ENCODE peak calls at places on chromosomes 12 and 14, in eight cellular contexts. W, X, Z, G, J, S, M and L are unnamed samples.

GRCh38 chr12:119322324-119322723 is 12.2 kb upstream of the CCDC60 start:
- DNase-seq in W (no peak), X (no peak), Z (no peak), G (no peak), J (no peak), S (no peak), M (no peak), L (no peak)

GRCh38 chr12:110641512-110641911 is 27.6 kb downstream of the TCTN1 start:
- DNase-seq in W (no peak), X (no peak), Z (no peak), G (peak), J (no peak), S (peak), M (no peak), L (peak)

GRCh38 chr12:18696971-18697602 is 40.7 kb downstream of the PLCZ1 start:
- DNase-seq in W (no peak), X (peak), Z (no peak), G (peak), J (no peak), S (no peak), M (peak), L (peak)

GRCh38 chr12:104471336-104471735 is 14.6 kb downstream of the CHST11 start:
- DNase-seq in W (no peak), X (no peak), Z (no peak), G (no peak), J (no peak), S (no peak), M (no peak), L (no peak)

GRCh38 chr12:56987551-56988053 is 18.7 kb downstream of the ZBTB39 start:
- DNase-seq in W (peak), X (peak), Z (peak), G (peak), J (no peak), S (peak), M (peak), L (peak)

GRCh38 chr14:50242566-50243288 is 11.3 kb upstream of the SOS2 start:
- DNase-seq in W (no peak), X (no peak), Z (no peak), G (no peak), J (no peak), S (no peak), M (no peak), L (no peak)

GRCh38 chr14:63147018-63147417 is 57.2 kb upstream of the RHOJ start:
- DNase-seq in W (no peak), X (no peak), Z (no peak), G (no peak), J (no peak), S (no peak), M (no peak), L (no peak)

GRCh38 chr12:67026847-67027246 is 242.3 kb upstream of the CAND1 start:
- DNase-seq in W (no peak), X (no peak), Z (peak), G (no peak), J (no peak), S (no peak), M (no peak), L (no peak)

GRCh38 chr12:40010899-40011774 is 94.7 kb downstream of the SLC2A13 start:
- DNase-seq in W (no peak), X (peak), Z (peak), G (peak), J (no peak), S (peak), M (peak), L (peak)

GRCh38 chr14:23578560-23579310 is at the start of gene JPH4:
- DNase-seq in W (no peak), X (no peak), Z (no peak), G (no peak), J (no peak), S (peak), M (no peak), L (no peak)

GRCh38 chr12:130933269-130933995 is 20.3 kb upstream of the ADGRD1 start:
- DNase-seq in W (peak), X (no peak), Z (no peak), G (no peak), J (no peak), S (no peak), M (no peak), L (no peak)

GRCh38 chr14:88985654-88986053 is 161.2 kb downstream of the TTC8 start:
- DNase-seq in W (no peak), X (no peak), Z (no peak), G (peak), J (no peak), S (no peak), M (no peak), L (peak)

GRCh38 chr12:25130741-25131188 is 64.2 kb downstream of the DNAI7 start:
- DNase-seq in W (no peak), X (peak), Z (peak), G (peak), J (no peak), S (no peak), M (peak), L (peak)

GRCh38 chr14:69580009-69580577 is 5.4 kb upstream of the CCDC177 start:
- DNase-seq in W (no peak), X (peak), Z (peak), G (peak), J (no peak), S (peak), M (peak), L (peak)

DNA sequence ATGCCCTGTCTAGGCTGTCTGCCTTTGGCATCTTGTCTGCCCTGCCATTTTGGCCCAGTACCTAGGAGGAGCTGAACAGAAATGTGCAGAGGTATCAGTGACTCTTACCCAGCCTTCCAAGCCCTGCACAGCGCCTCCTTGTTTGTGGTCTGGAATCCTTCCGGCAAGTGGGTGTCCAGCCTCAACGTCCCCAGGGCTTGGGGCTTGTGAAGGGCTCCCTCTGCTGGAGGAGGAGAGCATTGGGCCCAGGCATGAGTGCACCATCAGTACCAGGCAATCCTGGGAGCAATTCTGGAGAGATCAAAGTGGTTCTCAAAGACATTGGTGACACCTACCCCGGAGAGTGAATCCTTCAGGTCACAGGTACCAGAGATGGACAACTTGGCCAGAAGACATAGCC is 2.4 kb upstream of the TCL1B start:
- DNase-seq in W (no peak), X (no peak), Z (peak), G (no peak), J (no peak), S (no peak), M (no peak), L (no peak)
- TF ChIP-seq CTCF in W (peak), X (peak), Z (peak), G (no peak), J (peak), S (no peak), M (peak), L (peak)

DNA sequence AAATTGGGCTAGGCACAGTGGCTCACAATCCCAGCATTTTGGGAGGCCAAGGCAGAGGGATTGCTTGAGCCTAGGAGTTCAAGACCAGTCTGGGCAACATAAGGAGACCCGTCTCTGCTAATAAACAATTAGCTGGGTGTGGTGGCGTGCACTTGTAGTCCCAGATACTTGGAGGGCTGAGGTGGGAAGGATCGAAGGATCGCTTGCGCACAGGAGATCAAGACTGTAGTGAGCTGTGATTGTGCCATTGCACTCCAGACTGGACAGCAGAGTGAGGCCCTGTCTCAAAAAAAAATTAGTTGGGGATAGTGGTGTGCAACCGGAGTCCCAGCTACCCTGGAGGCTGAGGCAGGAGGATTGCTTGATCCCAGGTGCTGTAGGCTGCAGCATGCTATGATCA is 38.7 kb upstream of the BCL7A start:
- DNase-seq in W (no peak), X (no peak), Z (no peak), G (no peak), J (no peak), S (no peak), M (no peak), L (no peak)
- H3K4me3 ChIP-seq in W (no peak), X (no peak), Z (no peak), G (no peak), J (no peak), S (no peak), M (no peak), L (no peak)

DNA sequence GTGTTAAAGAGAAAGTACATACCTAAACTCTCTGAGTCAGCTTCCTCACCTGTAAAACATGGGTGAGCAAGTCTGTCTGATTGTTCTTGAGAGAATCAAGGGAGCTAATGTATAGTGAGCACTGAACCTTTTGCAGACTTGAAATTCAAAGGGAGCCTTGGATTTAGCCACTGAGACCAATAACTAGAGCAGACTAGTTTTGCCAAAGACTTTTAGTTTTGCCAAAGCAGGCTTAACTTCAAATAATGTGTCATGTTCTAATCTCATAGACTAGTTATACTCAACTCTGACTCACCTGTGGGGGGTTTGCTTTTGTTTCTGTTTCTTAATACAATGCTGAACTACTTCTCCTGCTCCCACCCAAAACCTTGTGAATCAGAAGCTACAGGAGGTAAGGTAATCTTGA is 123.7 kb downstream of the SLC25A21 start:
- DNase-seq in W (no peak), X (peak), Z (no peak), G (peak), J (no peak), S (no peak), M (no peak), L (no peak)
- TF ChIP-seq CTCF in W (no peak), X (no peak), Z (no peak), G (no peak), J (no peak), S (no peak), M (no peak), L (no peak)

DNA sequence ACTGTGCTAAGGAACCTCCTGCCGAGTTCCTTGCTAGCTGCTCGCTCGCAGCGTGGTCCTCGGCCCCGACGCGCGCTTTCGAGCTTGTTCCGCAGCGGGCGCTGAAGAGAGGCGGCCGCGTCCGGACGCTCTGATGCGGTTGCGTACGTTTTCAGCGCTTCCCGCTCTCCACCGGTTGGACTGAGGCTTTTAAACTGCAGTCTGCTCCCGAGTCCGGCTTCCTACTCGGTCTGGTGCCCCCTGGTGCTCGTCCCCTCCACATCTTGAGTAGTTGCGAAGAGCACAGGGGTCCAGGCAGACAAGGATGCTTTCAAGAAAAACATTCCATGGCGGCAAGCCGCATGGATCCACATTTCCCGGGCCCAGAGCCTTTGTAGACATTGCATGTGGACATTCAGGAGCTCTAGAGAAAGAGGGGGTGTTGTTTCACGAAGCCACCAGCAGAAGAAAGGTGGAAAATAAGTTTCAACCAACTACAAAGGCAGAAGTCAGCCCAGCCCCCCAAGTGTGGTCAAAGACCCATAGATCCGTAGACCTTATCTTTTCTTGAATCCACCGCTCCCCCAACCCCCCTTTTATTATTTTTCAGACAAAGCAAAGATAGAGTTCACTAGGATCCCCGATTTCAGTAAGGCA is 1.1 kb upstream of the WNK1 start:
- DNase-seq in W (peak), X (peak), Z (peak), G (peak), J (peak), S (peak), M (peak), L (peak)
- H3K4me3 ChIP-seq in W (peak), X (peak), Z (peak), G (peak), J (peak), S (peak), M (peak), L (peak)

GRCh38 chr12:51923506-51924365 is 16.4 kb downstream of the ACVRL1 start:
- DNase-seq in W (peak), X (no peak), Z (peak), G (no peak), J (no peak), S (no peak), M (no peak), L (no peak)
- TF ChIP-seq CTCF in W (peak), X (peak), Z (peak), G (peak), J (peak), S (peak), M (peak), L (peak)

GRCh38 chr14:87312138-87312537 is 680.8 kb downstream of the GALC start:
- DNase-seq in W (no peak), X (no peak), Z (no peak), G (no peak), J (no peak), S (no peak), M (no peak), L (no peak)
- H3K4me3 ChIP-seq in W (no peak), X (no peak), Z (no peak), G (no peak), J (no peak), S (no peak), M (no peak), L (no peak)

GRCh38 chr12:27822076-27822712 is 42.2 kb upstream of the MANSC4 start:
- DNase-seq in W (no peak), X (peak), Z (no peak), G (peak), J (peak), S (no peak), M (peak), L (peak)
- TF ChIP-seq CTCF in W (no peak), X (no peak), Z (no peak), G (no peak), J (no peak), S (no peak), M (no peak), L (no peak)

GRCh38 chr12:238736-239398 is 23.8 kb downstream of the SLC6A13 start:
- DNase-seq in W (peak), X (no peak), Z (no peak), G (no peak), J (no peak), S (no peak), M (no peak), L (no peak)

GRCh38 chr12:243381-243780 is 19.3 kb downstream of the SLC6A13 start:
- DNase-seq in W (no peak), X (no peak), Z (no peak), G (peak), J (no peak), S (no peak), M (no peak), L (no peak)

GRCh38 chr12:241266-241665 is 21.4 kb downstream of the SLC6A13 start:
- DNase-seq in W (no peak), X (no peak), Z (no peak), G (no peak), J (no peak), S (no peak), M (no peak), L (no peak)

GRCh38 chr12:240566-240965 is 22.1 kb downstream of the SLC6A13 start:
- DNase-seq in W (no peak), X (no peak), Z (no peak), G (no peak), J (no peak), S (no peak), M (no peak), L (no peak)

GRCh38 chr12:242496-242895 is 20.1 kb downstream of the SLC6A13 start:
- DNase-seq in W (no peak), X (no peak), Z (no peak), G (no peak), J (no peak), S (no peak), M (no peak), L (no peak)
- H3K4me3 ChIP-seq in W (no peak), X (no peak), Z (no peak), G (no peak), J (no peak), S (no peak), M (no peak), L (no peak)

DNA sequence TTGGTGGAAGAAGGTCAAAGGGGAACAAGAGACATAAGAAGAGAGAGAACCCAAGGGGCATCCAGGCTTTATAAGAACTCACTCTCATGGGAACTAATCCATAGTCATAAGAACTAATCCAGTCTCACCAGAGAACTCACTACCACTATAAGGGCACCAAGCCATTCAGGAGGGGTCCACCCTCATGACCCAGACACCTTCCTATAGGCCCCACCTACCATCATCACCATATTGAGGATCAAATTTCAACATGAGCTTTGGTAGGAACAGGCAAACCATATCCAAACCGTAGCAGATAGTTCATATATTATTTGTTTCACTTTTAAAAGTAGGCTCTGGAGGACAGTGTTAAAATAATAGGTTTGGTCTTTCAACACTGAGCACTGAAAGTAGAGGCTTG is 350.1 kb downstream of the TMTC2 start:
- DNase-seq in W (no peak), X (no peak), Z (no peak), G (no peak), J (no peak), S (no peak), M (no peak), L (no peak)
- TF ChIP-seq CTCF in W (no peak), X (no peak), Z (no peak), G (no peak), J (no peak), S (no peak), M (no peak), L (no peak)